ENCODE peak calls at places on chromosomes 3 and 15, in six cellular contexts. One of them, this sample, is unnamed.

GRCh38 chr15:62110000-62110851 is 43.4 kb downstream of the C2CD4A start:
- DNase-seq in fibroblast of pulmonary artery: peak
- DNase-seq in GM20000: no peak
- DNase-seq in RWPE2: no peak
- DNase-seq in HCT116: no peak
- DNase-seq in AG04450: no peak
- DNase-seq in this sample: no peak

GRCh38 chr15:64122936-64123351 is 27.2 kb downstream of the SNX1 start:
- DNase-seq in fibroblast of pulmonary artery: no peak
- DNase-seq in GM20000: no peak
- DNase-seq in RWPE2: no peak
- DNase-seq in HCT116: no peak
- DNase-seq in AG04450: no peak
- DNase-seq in this sample: no peak

GRCh38 chr3:43858052-43858701 is 167.4 kb downstream of the ABHD5 start:
- DNase-seq in fibroblast of pulmonary artery: no peak
- DNase-seq in GM20000: no peak
- DNase-seq in RWPE2: no peak
- DNase-seq in HCT116: no peak
- DNase-seq in AG04450: peak
- DNase-seq in this sample: no peak

GRCh38 chr15:34318277-34319079 is 19.1 kb downstream of the SLC12A6 start:
- DNase-seq in fibroblast of pulmonary artery: peak
- DNase-seq in GM20000: peak
- DNase-seq in RWPE2: no peak
- DNase-seq in HCT116: peak
- DNase-seq in AG04450: no peak
- DNase-seq in this sample: no peak

GRCh38 chr3:194782767-194783404 is 97.2 kb downstream of the FAM43A start:
- DNase-seq in fibroblast of pulmonary artery: no peak
- DNase-seq in GM20000: no peak
- DNase-seq in RWPE2: no peak
- DNase-seq in HCT116: no peak
- DNase-seq in AG04450: no peak
- DNase-seq in this sample: no peak

GRCh38 chr15:62903437-62903836 is 139.1 kb upstream of the TPM1 start:
- DNase-seq in fibroblast of pulmonary artery: no peak
- DNase-seq in GM20000: no peak
- DNase-seq in RWPE2: no peak
- DNase-seq in HCT116: no peak
- DNase-seq in AG04450: no peak
- DNase-seq in this sample: no peak

GRCh38 chr3:169660709-169661566 is 2.6 kb downstream of the MECOM start:
- DNase-seq in fibroblast of pulmonary artery: peak
- DNase-seq in GM20000: peak
- DNase-seq in RWPE2: no peak
- DNase-seq in HCT116: no peak
- DNase-seq in AG04450: no peak
- DNase-seq in this sample: no peak

GRCh38 chr15:69480932-69481331 is 28.3 kb downstream of the RPLP1 start:
- DNase-seq in fibroblast of pulmonary artery: no peak
- DNase-seq in GM20000: no peak
- DNase-seq in RWPE2: peak
- DNase-seq in HCT116: no peak
- DNase-seq in AG04450: no peak
- DNase-seq in this sample: no peak

DNA sequence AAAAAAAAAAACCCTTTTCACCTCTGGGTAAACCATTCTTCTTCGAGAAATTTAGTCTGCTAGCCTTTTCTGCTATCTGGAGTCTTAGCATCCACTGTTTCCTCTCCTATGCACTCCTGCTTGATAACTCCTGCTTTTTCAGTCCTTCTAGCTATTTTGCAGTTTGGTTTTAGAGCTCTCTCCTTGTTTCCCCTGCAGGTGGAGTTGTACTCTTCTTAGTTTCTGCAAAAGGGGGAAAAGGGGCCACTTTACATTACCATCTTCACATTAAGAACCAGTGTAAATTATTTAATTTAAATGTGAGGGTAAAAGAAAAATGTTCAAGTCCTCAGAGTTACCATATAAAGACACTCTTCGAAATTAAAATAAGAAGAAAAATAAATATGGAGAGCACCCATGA is 23.6 kb upstream of the MYLK start:
- DNase-seq in fibroblast of pulmonary artery: no peak
- DNase-seq in GM20000: no peak
- DNase-seq in RWPE2: no peak
- DNase-seq in HCT116: no peak
- DNase-seq in AG04450: no peak
- DNase-seq in this sample: no peak
- TF ChIP-seq CTCF in fibroblast of pulmonary artery: no peak
- TF ChIP-seq CTCF in GM20000: no peak
- TF ChIP-seq CTCF in RWPE2: no peak
- TF ChIP-seq CTCF in HCT116: peak
- TF ChIP-seq CTCF in AG04450: no peak
- TF ChIP-seq CTCF in this sample: peak

GRCh38 chr3:71416868-71417267 is 166.7 kb downstream of the FOXP1 start:
- DNase-seq in fibroblast of pulmonary artery: no peak
- DNase-seq in GM20000: no peak
- DNase-seq in RWPE2: no peak
- DNase-seq in HCT116: peak
- DNase-seq in AG04450: no peak
- DNase-seq in this sample: no peak
- TF ChIP-seq CTCF in fibroblast of pulmonary artery: peak
- TF ChIP-seq CTCF in GM20000: no peak
- TF ChIP-seq CTCF in RWPE2: no peak
- TF ChIP-seq CTCF in HCT116: peak
- TF ChIP-seq CTCF in AG04450: peak
- TF ChIP-seq CTCF in this sample: peak

DNA sequence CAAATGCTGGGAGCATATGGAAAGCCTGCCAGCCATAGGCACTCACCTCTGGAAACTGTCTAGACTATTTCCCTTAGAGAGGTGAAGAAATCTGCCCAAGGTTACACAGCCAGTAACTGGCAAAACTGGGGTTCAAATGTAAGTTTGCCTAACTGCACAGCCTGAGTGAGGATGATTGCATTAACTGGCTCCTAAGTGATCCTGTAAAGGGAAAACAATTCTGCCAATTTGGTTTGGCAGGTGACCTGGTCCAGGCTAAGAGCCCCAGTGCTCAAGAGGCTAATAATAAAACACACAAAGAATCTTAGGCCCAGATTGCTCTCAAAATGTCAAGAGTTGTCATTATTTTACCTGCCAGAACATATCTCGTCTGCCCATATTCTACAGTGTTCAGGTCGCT is 43.9 kb upstream of the SPRED1 start:
- DNase-seq in fibroblast of pulmonary artery: no peak
- DNase-seq in GM20000: no peak
- DNase-seq in RWPE2: no peak
- DNase-seq in HCT116: no peak
- DNase-seq in AG04450: no peak
- DNase-seq in this sample: no peak
- TF ChIP-seq CTCF in fibroblast of pulmonary artery: no peak
- TF ChIP-seq CTCF in GM20000: no peak
- TF ChIP-seq CTCF in RWPE2: no peak
- TF ChIP-seq CTCF in HCT116: no peak
- TF ChIP-seq CTCF in AG04450: no peak
- TF ChIP-seq CTCF in this sample: no peak

GRCh38 chr15:36481156-36481555 is 98.3 kb upstream of the CDIN1 start:
- DNase-seq in fibroblast of pulmonary artery: no peak
- DNase-seq in GM20000: no peak
- DNase-seq in RWPE2: no peak
- DNase-seq in HCT116: no peak
- DNase-seq in AG04450: no peak
- DNase-seq in this sample: no peak

GRCh38 chr15:36479200-36479896 is 100.1 kb upstream of the CDIN1 start:
- DNase-seq in fibroblast of pulmonary artery: no peak
- DNase-seq in GM20000: no peak
- DNase-seq in RWPE2: no peak
- DNase-seq in HCT116: no peak
- DNase-seq in AG04450: no peak
- DNase-seq in this sample: no peak

GRCh38 chr15:36478561-36478960 is 100.9 kb upstream of the CDIN1 start:
- DNase-seq in fibroblast of pulmonary artery: no peak
- DNase-seq in GM20000: no peak
- DNase-seq in RWPE2: no peak
- DNase-seq in HCT116: no peak
- DNase-seq in AG04450: no peak
- DNase-seq in this sample: no peak

GRCh38 chr15:36483409-36483808 is 96.0 kb upstream of the CDIN1 start:
- DNase-seq in fibroblast of pulmonary artery: no peak
- DNase-seq in GM20000: no peak
- DNase-seq in RWPE2: no peak
- DNase-seq in HCT116: no peak
- DNase-seq in AG04450: no peak
- DNase-seq in this sample: no peak

GRCh38 chr15:36484038-36484778 is 95.2 kb upstream of the CDIN1 start:
- DNase-seq in fibroblast of pulmonary artery: no peak
- DNase-seq in GM20000: no peak
- DNase-seq in RWPE2: no peak
- DNase-seq in HCT116: no peak
- DNase-seq in AG04450: no peak
- DNase-seq in this sample: no peak
- TF ChIP-seq CTCF in fibroblast of pulmonary artery: no peak
- TF ChIP-seq CTCF in GM20000: no peak
- TF ChIP-seq CTCF in RWPE2: no peak
- TF ChIP-seq CTCF in HCT116: no peak
- TF ChIP-seq CTCF in AG04450: no peak
- TF ChIP-seq CTCF in this sample: no peak

GRCh38 chr3:187085021-187085666 is 54.2 kb downstream of the RPL39L start:
- DNase-seq in fibroblast of pulmonary artery: no peak
- DNase-seq in GM20000: no peak
- DNase-seq in RWPE2: no peak
- DNase-seq in HCT116: no peak
- DNase-seq in AG04450: no peak
- DNase-seq in this sample: no peak

GRCh38 chr3:187084580-187084979 is 54.7 kb downstream of the RPL39L start:
- DNase-seq in fibroblast of pulmonary artery: no peak
- DNase-seq in GM20000: no peak
- DNase-seq in RWPE2: no peak
- DNase-seq in HCT116: no peak
- DNase-seq in AG04450: no peak
- DNase-seq in this sample: no peak

GRCh38 chr3:187080799-187081450 is 58.4 kb downstream of the RPL39L start:
- DNase-seq in fibroblast of pulmonary artery: no peak
- DNase-seq in GM20000: no peak
- DNase-seq in RWPE2: no peak
- DNase-seq in HCT116: no peak
- DNase-seq in AG04450: no peak
- DNase-seq in this sample: no peak

GRCh38 chr3:187085933-187086332 is 53.4 kb downstream of the RPL39L start:
- DNase-seq in fibroblast of pulmonary artery: no peak
- DNase-seq in GM20000: no peak
- DNase-seq in RWPE2: no peak
- DNase-seq in HCT116: no peak
- DNase-seq in AG04450: no peak
- DNase-seq in this sample: no peak

GRCh38 chr3:187082976-187083375 is 56.3 kb downstream of the RPL39L start:
- DNase-seq in fibroblast of pulmonary artery: no peak
- DNase-seq in GM20000: no peak
- DNase-seq in RWPE2: no peak
- DNase-seq in HCT116: no peak
- DNase-seq in AG04450: no peak
- DNase-seq in this sample: no peak
- TF ChIP-seq CTCF in fibroblast of pulmonary artery: no peak
- TF ChIP-seq CTCF in GM20000: no peak
- TF ChIP-seq CTCF in RWPE2: no peak
- TF ChIP-seq CTCF in HCT116: no peak
- TF ChIP-seq CTCF in AG04450: no peak
- TF ChIP-seq CTCF in this sample: no peak

GRCh38 chr3:106329505-106329904 is 460.7 kb upstream of the CBLB start:
- DNase-seq in fibroblast of pulmonary artery: no peak
- DNase-seq in GM20000: no peak
- DNase-seq in RWPE2: no peak
- DNase-seq in HCT116: no peak
- DNase-seq in AG04450: no peak
- DNase-seq in this sample: no peak

GRCh38 chr3:106333911-106334618 is 465.3 kb upstream of the CBLB start:
- DNase-seq in fibroblast of pulmonary artery: peak
- DNase-seq in GM20000: no peak
- DNase-seq in RWPE2: no peak
- DNase-seq in HCT116: no peak
- DNase-seq in AG04450: peak
- DNase-seq in this sample: no peak

GRCh38 chr3:106332135-106332534 is 463.3 kb upstream of the CBLB start:
- DNase-seq in fibroblast of pulmonary artery: no peak
- DNase-seq in GM20000: no peak
- DNase-seq in RWPE2: no peak
- DNase-seq in HCT116: no peak
- DNase-seq in AG04450: no peak
- DNase-seq in this sample: no peak

GRCh38 chr3:106331636-106332035 is 462.8 kb upstream of the CBLB start:
- DNase-seq in fibroblast of pulmonary artery: no peak
- DNase-seq in GM20000: no peak
- DNase-seq in RWPE2: no peak
- DNase-seq in HCT116: no peak
- DNase-seq in AG04450: no peak
- DNase-seq in this sample: no peak

GRCh38 chr3:106332884-106333283 is 464.1 kb upstream of the CBLB start:
- DNase-seq in fibroblast of pulmonary artery: no peak
- DNase-seq in GM20000: no peak
- DNase-seq in RWPE2: no peak
- DNase-seq in HCT116: no peak
- DNase-seq in AG04450: no peak
- DNase-seq in this sample: no peak
- TF ChIP-seq CTCF in fibroblast of pulmonary artery: no peak
- TF ChIP-seq CTCF in GM20000: no peak
- TF ChIP-seq CTCF in RWPE2: no peak
- TF ChIP-seq CTCF in HCT116: no peak
- TF ChIP-seq CTCF in AG04450: no peak
- TF ChIP-seq CTCF in this sample: no peak

GRCh38 chr15:90597477-90598052 is 67.8 kb downstream of the CRTC3 start:
- DNase-seq in fibroblast of pulmonary artery: no peak
- DNase-seq in GM20000: peak
- DNase-seq in RWPE2: no peak
- DNase-seq in HCT116: no peak
- DNase-seq in AG04450: no peak
- DNase-seq in this sample: no peak

GRCh38 chr15:90599116-90599515 is 69.4 kb downstream of the CRTC3 start:
- DNase-seq in fibroblast of pulmonary artery: no peak
- DNase-seq in GM20000: no peak
- DNase-seq in RWPE2: no peak
- DNase-seq in HCT116: no peak
- DNase-seq in AG04450: no peak
- DNase-seq in this sample: no peak

GRCh38 chr15:90598679-90599078 is 69.0 kb downstream of the CRTC3 start:
- DNase-seq in fibroblast of pulmonary artery: no peak
- DNase-seq in GM20000: no peak
- DNase-seq in RWPE2: no peak
- DNase-seq in HCT116: no peak
- DNase-seq in AG04450: no peak
- DNase-seq in this sample: no peak

GRCh38 chr15:90596943-90597342 is 67.2 kb downstream of the CRTC3 start:
- DNase-seq in fibroblast of pulmonary artery: no peak
- DNase-seq in GM20000: no peak
- DNase-seq in RWPE2: no peak
- DNase-seq in HCT116: no peak
- DNase-seq in AG04450: no peak
- DNase-seq in this sample: no peak

GRCh38 chr15:90598053-90598577 is 68.4 kb downstream of the CRTC3 start:
- DNase-seq in fibroblast of pulmonary artery: peak
- DNase-seq in GM20000: peak
- DNase-seq in RWPE2: no peak
- DNase-seq in HCT116: no peak
- DNase-seq in AG04450: no peak
- DNase-seq in this sample: no peak
- TF ChIP-seq CTCF in fibroblast of pulmonary artery: no peak
- TF ChIP-seq CTCF in GM20000: peak
- TF ChIP-seq CTCF in RWPE2: peak
- TF ChIP-seq CTCF in HCT116: no peak
- TF ChIP-seq CTCF in AG04450: no peak
- TF ChIP-seq CTCF in this sample: no peak

GRCh38 chr3:151117044-151117443 is 31.6 kb downstream of the MED12L start:
- DNase-seq in fibroblast of pulmonary artery: no peak
- DNase-seq in GM20000: no peak
- DNase-seq in RWPE2: no peak
- DNase-seq in HCT116: no peak
- DNase-seq in AG04450: no peak
- DNase-seq in this sample: no peak
- TF ChIP-seq CTCF in fibroblast of pulmonary artery: no peak
- TF ChIP-seq CTCF in GM20000: no peak
- TF ChIP-seq CTCF in RWPE2: peak
- TF ChIP-seq CTCF in HCT116: peak
- TF ChIP-seq CTCF in AG04450: no peak
- TF ChIP-seq CTCF in this sample: peak

This sample was measured in chondrocyte.